ENCODE peak calls at places on chromosomes 4 and X, in seven cellular contexts. V, M, X, O, R, U and F are unnamed samples.

GRCh38 chrX:9905288-9905687 is 61.9 kb upstream of the CLDN34 start:
- DNase-seq in V (no peak), M (peak), X (no peak), O (no peak), R (no peak), U (peak), F (no peak)

GRCh38 chrX:154372612-154373022 is 1.8 kb downstream of the FLNA start:
- DNase-seq in V (peak), M (peak), X (peak), O (peak), R (no peak), U (no peak), F (no peak)

GRCh38 chr4:162931257-162931648 is 235.4 kb downstream of the NAF1 start:
- DNase-seq in V (no peak), M (no peak), X (no peak), O (no peak), R (no peak), U (no peak), F (no peak)

GRCh38 chr4:112075129-112075753 is 70.0 kb upstream of the FAM241A start:
- DNase-seq in V (peak), M (peak), X (peak), O (peak), R (peak), U (peak), F (peak)

GRCh38 chr4:95546236-95546635 is 2.5 kb downstream of the UNC5C start:
- DNase-seq in V (no peak), M (no peak), X (no peak), O (no peak), R (no peak), U (no peak), F (no peak)

GRCh38 chr4:138410266-138410665 is 168.1 kb upstream of the SLC7A11 start:
- DNase-seq in V (peak), M (no peak), X (no peak), O (no peak), R (no peak), U (no peak), F (no peak)

GRCh38 chr4:140152015-140152703 is 1.8 kb downstream of the MAML3 start:
- DNase-seq in V (no peak), M (no peak), X (peak), O (peak), R (no peak), U (no peak), F (peak)

GRCh38 chrX:96027363-96027894 is 657.2 kb upstream of the DIAPH2 start:
- DNase-seq in V (no peak), M (no peak), X (no peak), O (no peak), R (no peak), U (no peak), F (no peak)

GRCh38 chr4:169940460-169940859 is 85.7 kb downstream of the MFAP3L start:
- DNase-seq in V (no peak), M (no peak), X (no peak), O (no peak), R (peak), U (no peak), F (no peak)

GRCh38 chr4:133574248-133574647 is 425.2 kb downstream of the PCDH10 start:
- DNase-seq in V (no peak), M (no peak), X (no peak), O (no peak), R (no peak), U (no peak), F (no peak)

GRCh38 chr4:140870427-140870826 is 114.2 kb upstream of the TBC1D9 start:
- DNase-seq in V (no peak), M (no peak), X (no peak), O (no peak), R (no peak), U (no peak), F (no peak)

GRCh38 chr4:136934601-136935000 is 597.7 kb downstream of the PCDH18 start:
- DNase-seq in V (no peak), M (no peak), X (no peak), O (no peak), R (no peak), U (no peak), F (no peak)

GRCh38 chr4:173074501-173074946 is 94.1 kb upstream of the GALNT7 start:
- DNase-seq in V (peak), M (peak), X (peak), O (peak), R (peak), U (peak), F (peak)

GRCh38 chr4:168796362-168797106 is 213.5 kb downstream of the CBR4 start:
- DNase-seq in V (no peak), M (peak), X (peak), O (no peak), R (peak), U (peak), F (peak)

GRCh38 chr4:164807611-164808010 is 53.7 kb downstream of the SMIM31 start:
- DNase-seq in V (no peak), M (peak), X (no peak), O (peak), R (peak), U (peak), F (peak)

GRCh38 chrX:74520896-74521295 is 93.5 kb downstream of the RLIM start:
- DNase-seq in V (no peak), M (no peak), X (no peak), O (no peak), R (no peak), U (no peak), F (no peak)

GRCh38 chr4:69858683-69859082 is 1.3 kb downstream of the SULT1E1 start:
- DNase-seq in V (no peak), M (no peak), X (no peak), O (no peak), R (peak), U (peak), F (peak)

GRCh38 chr4:145511913-145512522 is 30.4 kb downstream of the SMAD1 start:
- DNase-seq in V (no peak), M (no peak), X (no peak), O (no peak), R (peak), U (peak), F (no peak)

GRCh38 chr4:23888421-23889319 is 1.2 kb downstream of the PPARGC1A start:
- DNase-seq in V (no peak), M (peak), X (peak), O (peak), R (peak), U (peak), F (peak)

GRCh38 chr4:117400039-117400835 is 314.9 kb upstream of the TRAM1L1 start:
- DNase-seq in V (no peak), M (peak), X (peak), O (no peak), R (peak), U (peak), F (no peak)

GRCh38 chrX:106894978-106895452 is 8.1 kb downstream of the RIPPLY1 start:
- DNase-seq in V (no peak), M (peak), X (peak), O (peak), R (peak), U (peak), F (peak)

GRCh38 chr4:62930884-62931283 is 1478.4 kb downstream of the TECRL start:
- DNase-seq in V (no peak), M (no peak), X (no peak), O (no peak), R (no peak), U (no peak), F (no peak)

GRCh38 chr4:21363701-21364100 is 584.9 kb downstream of the KCNIP4 start:
- DNase-seq in V (no peak), M (no peak), X (no peak), O (no peak), R (no peak), U (no peak), F (no peak)

GRCh38 chrX:110665636-110666035 is 130.0 kb downstream of the CHRDL1 start:
- DNase-seq in V (peak), M (peak), X (peak), O (peak), R (peak), U (peak), F (peak)

GRCh38 chr4:101346312-101346561 is 1.1 kb downstream of the PPP3CA start:
- DNase-seq in V (no peak), M (no peak), X (no peak), O (no peak), R (no peak), U (no peak), F (no peak)

GRCh38 chrX:32678487-32678886 is 532.9 kb downstream of the DMD start:
- DNase-seq in V (no peak), M (no peak), X (no peak), O (no peak), R (no peak), U (no peak), F (no peak)

GRCh38 chr4:2059726-2060577 is 825 bp downstream of the NAT8L start:
- DNase-seq in V (no peak), M (no peak), X (no peak), O (no peak), R (no peak), U (peak), F (peak)

GRCh38 chr4:185011408-185011807 is 6.9 kb upstream of the HELT start:
- DNase-seq in V (no peak), M (no peak), X (no peak), O (no peak), R (no peak), U (peak), F (peak)

GRCh38 chrX:12263211-12263610 is 124.9 kb downstream of the FRMPD4 start:
- DNase-seq in V (no peak), M (no peak), X (no peak), O (no peak), R (no peak), U (no peak), F (no peak)

GRCh38 chr4:88021824-88022223 is 14.4 kb downstream of the PKD2 start:
- DNase-seq in V (no peak), M (no peak), X (no peak), O (no peak), R (no peak), U (peak), F (peak)

GRCh38 chr4:74055096-74055495 is 16.6 kb upstream of the CXCL3 start:
- DNase-seq in V (no peak), M (no peak), X (no peak), O (no peak), R (no peak), U (no peak), F (no peak)

GRCh38 chr4:10974371-10974770 is 289.8 kb upstream of the CLNK start:
- DNase-seq in V (peak), M (no peak), X (no peak), O (no peak), R (peak), U (no peak), F (no peak)

GRCh38 chrX:78548012-78548411 is 111.1 kb downstream of the RTL3 start:
- DNase-seq in V (no peak), M (no peak), X (peak), O (peak), R (peak), U (no peak), F (no peak)

GRCh38 chrX:68183612-68184214 is 249.6 kb downstream of the OPHN1 start:
- DNase-seq in V (peak), M (peak), X (no peak), O (peak), R (peak), U (peak), F (peak)

GRCh38 chrX:11445540-11445939 is 152.3 kb downstream of the AMELX start:
- DNase-seq in V (no peak), M (no peak), X (no peak), O (no peak), R (peak), U (no peak), F (no peak)

GRCh38 chr4:88109123-88109864 is 49.1 kb downstream of the ABCG2 start:
- DNase-seq in V (no peak), M (no peak), X (no peak), O (no peak), R (no peak), U (no peak), F (no peak)

GRCh38 chr4:77220841-77221613 is 64.0 kb downstream of the CCNG2 start:
- DNase-seq in V (no peak), M (peak), X (peak), O (peak), R (peak), U (peak), F (peak)

GRCh38 chrX:46573896-46574336 is 351 bp downstream of the CHST7 start:
- DNase-seq in V (peak), M (peak), X (peak), O (peak), R (no peak), U (peak), F (peak)

GRCh38 chrX:151151668-151152267 is 24.6 kb upstream of the GPR50 start:
- DNase-seq in V (peak), M (peak), X (peak), O (peak), R (peak), U (peak), F (peak)

GRCh38 chr4:56704074-56704473 is 23.0 kb upstream of the HOPX start:
- DNase-seq in V (no peak), M (no peak), X (no peak), O (peak), R (no peak), U (no peak), F (no peak)